ENCODE peak calls at places on chromosome 3, in five cellular contexts. X is body of pancreas, M is heart left ventricle, G is transverse colon, B is left lung. K is an unnamed sample.

GRCh38 chr3:142896201-142896755 is 7.4 kb upstream of the PCOLCE2 start:
- DNase-seq in B (no peak), G (no peak), X (no peak), M (no peak), K (no peak)

GRCh38 chr3:143795849-143796248 is 52.4 kb downstream of the SLC9A9 start:
- DNase-seq in X (no peak), B (no peak), M (no peak), G (no peak), K (peak)

GRCh38 chr3:29525254-29525881 is 244.5 kb downstream of the RBMS3 start:
- DNase-seq in G (peak), B (no peak), M (peak), X (peak), K (no peak)

GRCh38 chr3:43766672-43767465 is 76.1 kb downstream of the ABHD5 start:
- DNase-seq in M (no peak), G (no peak), X (no peak), B (no peak), K (no peak)

GRCh38 chr3:65328148-65328547 is 640.3 kb upstream of the ADAMTS9 start:
- DNase-seq in X (no peak), B (no peak), M (no peak), G (no peak), K (no peak)

GRCh38 chr3:184740509-184741258 is 28.8 kb upstream of the MAGEF1 start:
- DNase-seq in G (no peak), X (no peak), M (no peak), B (no peak), K (no peak)

GRCh38 chr3:156252656-156253055 is 132.3 kb downstream of the KCNAB1 start:
- DNase-seq in B (no peak), X (no peak), G (no peak), M (no peak), K (no peak)

GRCh38 chr3:170699158-170700053 is 113.5 kb upstream of the SLC7A14 start:
- DNase-seq in M (no peak), X (peak), B (no peak), G (no peak), K (no peak)

GRCh38 chr3:70747847-70748246 is 435.4 kb upstream of the MDFIC2 start:
- DNase-seq in X (no peak), M (no peak), G (no peak), B (no peak), K (no peak)

GRCh38 chr3:16148783-16149182 is 25.7 kb upstream of the GALNT15 start:
- DNase-seq in G (peak), X (peak), M (peak), B (no peak), K (peak)

GRCh38 chr3:138796761-138797160 is 38.0 kb downstream of the PIK3CB start:
- DNase-seq in X (no peak), G (no peak), M (no peak), B (no peak), K (no peak)

GRCh38 chr3:136343873-136344281 is 93.7 kb downstream of the PCCB start:
- DNase-seq in M (peak), B (peak), G (peak), X (peak), K (peak)

GRCh38 chr3:151067158-151067557 is 18.3 kb upstream of the MED12L start:
- DNase-seq in X (no peak), B (no peak), M (no peak), G (no peak), K (no peak)

GRCh38 chr3:111691293-111691909 is 96.3 kb upstream of the ZBED2 start:
- DNase-seq in G (no peak), X (no peak), M (no peak), B (no peak), K (peak)

GRCh38 chr3:30426319-30426993 is 179.9 kb upstream of the TGFBR2 start:
- DNase-seq in X (peak), M (peak), G (peak), B (no peak), K (peak)

GRCh38 chr3:182739619-182740018 is 53.7 kb upstream of the ATP11B start:
- DNase-seq in B (no peak), G (no peak), X (no peak), M (no peak), K (no peak)

GRCh38 chr3:11185144-11185543 is 30.9 kb downstream of the HRH1 start:
- DNase-seq in M (no peak), G (no peak), X (no peak), B (no peak), K (no peak)

DNA sequence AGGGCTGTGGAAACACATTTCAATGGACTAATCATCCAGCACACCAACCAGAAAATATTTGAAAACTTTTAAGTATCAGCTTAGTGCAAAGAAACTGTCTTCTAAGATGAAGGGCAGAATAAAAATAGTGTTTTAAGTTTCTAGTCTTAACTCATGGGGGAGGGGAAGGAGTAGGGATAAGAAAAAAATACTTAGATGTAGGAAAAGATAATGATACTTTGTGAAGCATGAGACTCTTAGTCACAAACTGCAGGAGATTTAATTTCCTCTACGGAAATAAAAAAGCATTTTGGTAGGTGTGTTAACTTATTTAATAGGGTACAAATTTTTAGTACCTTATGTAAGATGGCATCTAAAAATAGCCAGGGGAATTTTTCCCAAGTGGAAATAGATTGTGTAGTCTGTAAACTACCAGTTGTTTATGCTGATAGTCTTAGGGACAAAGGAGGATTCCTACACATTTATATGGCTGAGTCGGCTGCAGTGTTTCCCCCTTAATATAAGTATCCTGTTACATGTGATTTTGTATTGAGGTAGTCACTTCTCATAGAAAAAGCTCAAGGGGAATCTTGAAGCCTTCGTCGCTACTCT is 78.2 kb upstream of the GBE1 start:
- DNase-seq in M (no peak), G (no peak), X (no peak), B (no peak), K (no peak)
- H3K27ac ChIP-seq in M (peak), G (no peak), X (no peak), B (no peak), K (no peak)

GRCh38 chr3:124586126-124587052 is 143.9 kb upstream of the UMPS start:
- DNase-seq in X (no peak), G (no peak), B (no peak), M (no peak), K (peak)

GRCh38 chr3:124584245-124584551 is 146.1 kb upstream of the UMPS start:
- DNase-seq in B (no peak), M (no peak), X (no peak), G (no peak), K (no peak)

GRCh38 chr3:124582621-124583437 is 147.4 kb upstream of the UMPS start:
- DNase-seq in M (no peak), X (no peak), G (no peak), B (no peak), K (no peak)

GRCh38 chr3:124587053-124587408 is 143.2 kb upstream of the UMPS start:
- DNase-seq in X (peak), G (no peak), B (no peak), M (no peak), K (peak)

DNA sequence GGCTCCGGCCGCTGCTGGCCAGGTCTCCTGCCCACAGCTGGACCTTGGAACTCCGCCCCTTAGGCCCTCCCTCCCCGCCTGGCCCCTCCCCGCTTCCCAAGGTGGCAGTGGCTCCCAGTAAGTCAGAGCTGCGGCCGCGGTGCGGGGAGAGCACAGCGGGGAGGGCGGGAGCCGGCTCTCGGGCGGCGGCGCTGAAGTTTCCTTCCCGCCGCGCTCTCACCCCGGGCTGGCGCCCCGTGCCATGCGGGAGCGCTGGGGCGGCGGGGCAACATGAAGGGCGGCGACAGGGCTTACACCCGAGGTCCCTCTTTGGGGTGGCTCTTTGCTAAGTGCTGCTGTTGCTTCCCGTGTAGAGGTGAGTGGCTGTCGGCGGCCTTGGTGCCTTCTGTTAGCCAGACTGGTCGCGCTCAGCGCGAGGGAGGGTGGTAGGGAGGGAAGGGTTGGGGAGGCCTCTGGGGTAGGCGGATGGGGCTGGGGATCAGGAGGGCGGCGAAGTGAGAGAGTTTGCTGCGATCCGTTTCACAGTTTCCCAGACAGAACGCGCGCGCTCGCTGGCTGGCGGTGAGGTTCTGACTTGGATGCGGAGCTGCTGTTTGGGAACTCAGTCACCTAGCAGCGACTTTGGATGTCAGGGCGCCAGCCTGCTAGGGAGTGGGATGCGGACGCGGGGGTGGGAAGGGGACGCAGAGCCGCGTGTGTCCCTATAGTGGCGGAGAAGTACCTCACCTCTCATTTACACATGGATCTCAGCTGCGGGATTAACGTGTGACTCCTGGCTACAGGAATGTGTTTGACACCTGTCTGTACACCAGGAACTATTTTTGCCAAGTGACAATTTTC is 145.5 kb upstream of the UMPS start:
- DNase-seq in G (peak), M (peak), B (peak), X (peak), K (peak)
- H3K27ac ChIP-seq in G (peak), M (peak), B (no peak), X (peak), K (peak)

DNA sequence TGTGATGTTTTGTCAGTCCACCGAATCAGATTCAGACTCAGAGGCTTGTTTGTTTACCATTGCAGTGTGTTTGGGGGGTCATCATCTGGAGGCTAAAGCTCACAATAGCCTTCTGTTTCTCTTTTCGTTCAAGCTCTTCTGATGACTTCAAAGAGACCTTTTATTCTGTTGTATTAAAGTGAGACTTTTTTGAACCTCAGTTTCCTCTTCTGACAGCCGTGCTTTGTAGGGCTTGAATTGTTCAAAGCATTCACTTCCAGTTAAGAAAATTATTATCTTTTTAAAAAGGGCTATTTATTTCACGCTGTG is 1.3 kb downstream of the PXK start:
- DNase-seq in X (no peak), B (no peak), G (no peak), M (no peak), K (no peak)
- H3K27ac ChIP-seq in X (no peak), B (no peak), G (peak), M (peak), K (peak)

GRCh38 chr3:100046986-100047385 is 67.3 kb downstream of the FILIP1L start:
- DNase-seq in G (no peak), M (no peak), X (no peak), B (no peak), K (no peak)
- H3K27ac ChIP-seq in G (peak), M (peak), X (peak), B (no peak), K (peak)

DNA sequence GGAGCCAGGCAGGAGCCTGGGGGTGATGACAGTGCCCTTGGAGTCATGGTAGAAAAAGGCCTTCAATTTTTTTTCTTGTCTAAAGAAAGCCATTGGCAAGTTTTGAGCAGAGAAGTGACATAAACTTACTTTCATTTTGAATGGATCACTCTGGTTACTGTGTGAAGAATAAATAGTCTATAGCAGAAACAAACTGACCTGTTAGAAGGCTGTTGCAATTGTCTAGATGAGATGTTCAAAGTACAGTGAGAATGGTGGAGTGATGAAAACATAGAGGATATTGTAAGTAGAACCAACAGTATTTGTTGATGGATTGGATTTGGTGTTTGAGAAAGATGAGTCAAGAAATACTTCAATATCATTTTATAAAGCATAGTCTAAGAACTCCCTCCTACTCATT is 439.8 kb downstream of the TBL1XR1 start:
- DNase-seq in M (no peak), G (no peak), X (no peak), B (no peak), K (no peak)
- H3K27ac ChIP-seq in M (no peak), G (no peak), X (no peak), B (no peak), K (peak)

K was measured in hepatocyte.